ENCODE peak calls at places on chromosomes 7 and 10, in five cellular contexts. One of them, this sample, is unnamed.

GRCh38 chr7:142384508-142384922 is 126.7 kb upstream of the PRSS58 start:
- DNase-seq in progenitor cell of endocrine pancreas: no peak
- DNase-seq in neural progenitor cell: no peak
- DNase-seq in GM10248: no peak
- DNase-seq in Calu3: no peak
- DNase-seq in this sample: no peak

GRCh38 chr7:20235303-20235702 is 18.1 kb upstream of the MACC1 start:
- DNase-seq in progenitor cell of endocrine pancreas: no peak
- DNase-seq in neural progenitor cell: no peak
- DNase-seq in GM10248: no peak
- DNase-seq in Calu3: no peak
- DNase-seq in this sample: no peak

GRCh38 chr10:47404446-47404845 is 20.4 kb upstream of the ZNF488 start:
- DNase-seq in progenitor cell of endocrine pancreas: no peak
- DNase-seq in neural progenitor cell: no peak
- DNase-seq in GM10248: no peak
- DNase-seq in Calu3: no peak
- DNase-seq in this sample: no peak

GRCh38 chr7:95001258-95001657 is 93.9 kb downstream of the PPP1R9A start:
- DNase-seq in progenitor cell of endocrine pancreas: no peak
- DNase-seq in neural progenitor cell: no peak
- DNase-seq in GM10248: no peak
- DNase-seq in Calu3: no peak
- DNase-seq in this sample: no peak

GRCh38 chr7:48839108-48839507 is 85.2 kb upstream of the CDC14C start:
- DNase-seq in progenitor cell of endocrine pancreas: no peak
- DNase-seq in neural progenitor cell: peak; percentile 7
- DNase-seq in GM10248: no peak
- DNase-seq in Calu3: no peak
- DNase-seq in this sample: no peak

GRCh38 chr10:70901276-70901878 is 13.0 kb upstream of the PCBD1 start:
- DNase-seq in progenitor cell of endocrine pancreas: no peak
- DNase-seq in neural progenitor cell: no peak
- DNase-seq in GM10248: no peak
- DNase-seq in Calu3: no peak
- DNase-seq in this sample: no peak

GRCh38 chr10:117830832-117831231 is 215.9 kb downstream of the RAB11FIP2 start:
- DNase-seq in progenitor cell of endocrine pancreas: no peak
- DNase-seq in neural progenitor cell: peak; percentile 91
- DNase-seq in GM10248: no peak
- DNase-seq in Calu3: no peak
- DNase-seq in this sample: no peak

GRCh38 chr10:13803566-13804554 is 217.1 kb downstream of the PRPF18 start:
- DNase-seq in progenitor cell of endocrine pancreas: no peak
- DNase-seq in neural progenitor cell: no peak
- DNase-seq in GM10248: no peak
- DNase-seq in Calu3: no peak
- DNase-seq in this sample: no peak

GRCh38 chr10:26438534-26439269 is 561 bp downstream of the APBB1IP start:
- DNase-seq in progenitor cell of endocrine pancreas: no peak
- DNase-seq in neural progenitor cell: peak; percentile 35
- DNase-seq in GM10248: peak; percentile 74
- DNase-seq in Calu3: peak; percentile 42
- DNase-seq in this sample: peak; percentile 19

GRCh38 chr7:131111081-131111576 is 216.5 kb upstream of the MKLN1 start:
- DNase-seq in progenitor cell of endocrine pancreas: no peak
- DNase-seq in neural progenitor cell: peak; percentile 39
- DNase-seq in GM10248: no peak
- DNase-seq in Calu3: peak; percentile 27
- DNase-seq in this sample: no peak

GRCh38 chr7:121126801-121127534 is 138.5 kb downstream of the CPED1 start:
- DNase-seq in progenitor cell of endocrine pancreas: no peak
- DNase-seq in neural progenitor cell: no peak
- DNase-seq in GM10248: no peak
- DNase-seq in Calu3: no peak
- DNase-seq in this sample: no peak

GRCh38 chr10:44260286-44260928 is 124.5 kb downstream of the CXCL12 start:
- DNase-seq in progenitor cell of endocrine pancreas: no peak
- DNase-seq in neural progenitor cell: no peak
- DNase-seq in GM10248: no peak
- DNase-seq in Calu3: no peak
- DNase-seq in this sample: no peak

GRCh38 chr10:88707429-88708110 is 1.5 kb downstream of the LIPK start:
- DNase-seq in progenitor cell of endocrine pancreas: no peak
- DNase-seq in neural progenitor cell: no peak
- DNase-seq in GM10248: no peak
- DNase-seq in Calu3: peak; percentile 22
- DNase-seq in this sample: no peak

GRCh38 chr7:126689037-126689436 is 563.7 kb downstream of the GRM8 start:
- DNase-seq in progenitor cell of endocrine pancreas: no peak
- DNase-seq in neural progenitor cell: peak; percentile 75
- DNase-seq in GM10248: no peak
- DNase-seq in Calu3: no peak
- DNase-seq in this sample: no peak

GRCh38 chr7:100516135-100516812 is 22.7 kb upstream of the AGFG2 start:
- DNase-seq in progenitor cell of endocrine pancreas: no peak
- DNase-seq in neural progenitor cell: peak; percentile 12
- DNase-seq in GM10248: peak; percentile 48
- DNase-seq in Calu3: no peak
- DNase-seq in this sample: no peak

GRCh38 chr10:78890506-78890905 is 178.3 kb upstream of the ZMIZ1 start:
- DNase-seq in progenitor cell of endocrine pancreas: peak; percentile 0
- DNase-seq in neural progenitor cell: no peak
- DNase-seq in GM10248: no peak
- DNase-seq in Calu3: no peak
- DNase-seq in this sample: no peak

GRCh38 chr7:30726296-30727006 is 25.5 kb upstream of the INMT start:
- DNase-seq in progenitor cell of endocrine pancreas: no peak
- DNase-seq in neural progenitor cell: no peak
- DNase-seq in GM10248: no peak
- DNase-seq in Calu3: no peak
- DNase-seq in this sample: no peak

GRCh38 chr10:80205478-80206276 is at the start of gene ANXA11:
- DNase-seq in progenitor cell of endocrine pancreas: peak; percentile 70
- DNase-seq in neural progenitor cell: peak; percentile 92
- DNase-seq in GM10248: peak; percentile 93
- DNase-seq in Calu3: peak; percentile 92
- DNase-seq in this sample: peak; percentile 81

GRCh38 chr7:51229106-51229537 is 87.5 kb downstream of the COBL start:
- DNase-seq in progenitor cell of endocrine pancreas: no peak
- DNase-seq in neural progenitor cell: peak; percentile 16
- DNase-seq in GM10248: no peak
- DNase-seq in Calu3: no peak
- DNase-seq in this sample: no peak

GRCh38 chr10:121974535-121975294 is at the start of gene NSMCE4A:
- DNase-seq in progenitor cell of endocrine pancreas: peak; percentile 71
- DNase-seq in neural progenitor cell: peak; percentile 92
- DNase-seq in GM10248: peak; percentile 91
- DNase-seq in Calu3: peak; percentile 75
- DNase-seq in this sample: peak; percentile 81

GRCh38 chr10:72009430-72010081 is 45.4 kb downstream of the CHST3 start:
- DNase-seq in progenitor cell of endocrine pancreas: no peak
- DNase-seq in neural progenitor cell: peak; percentile 57
- DNase-seq in GM10248: no peak
- DNase-seq in Calu3: no peak
- DNase-seq in this sample: peak; percentile 74

GRCh38 chr10:79065091-79065551 is 3.6 kb upstream of the ZMIZ1 start:
- DNase-seq in progenitor cell of endocrine pancreas: no peak
- DNase-seq in neural progenitor cell: no peak
- DNase-seq in GM10248: no peak
- DNase-seq in Calu3: no peak
- DNase-seq in this sample: no peak

GRCh38 chr10:104614245-104614831 is 26.8 kb upstream of the SORCS3 start:
- DNase-seq in progenitor cell of endocrine pancreas: no peak
- DNase-seq in neural progenitor cell: peak; percentile 36
- DNase-seq in GM10248: peak; percentile 44
- DNase-seq in Calu3: peak; percentile 28
- DNase-seq in this sample: no peak

GRCh38 chr7:130721486-130722277 is 12.3 kb downstream of the KLF14 start:
- DNase-seq in progenitor cell of endocrine pancreas: peak; percentile 59
- DNase-seq in neural progenitor cell: peak; percentile 86
- DNase-seq in GM10248: peak; percentile 26
- DNase-seq in Calu3: peak; percentile 69
- DNase-seq in this sample: peak; percentile 29

GRCh38 chr7:44693641-44694313 is 54.9 kb upstream of the ZMIZ2 start:
- DNase-seq in progenitor cell of endocrine pancreas: no peak
- DNase-seq in neural progenitor cell: no peak
- DNase-seq in GM10248: no peak
- DNase-seq in Calu3: no peak
- DNase-seq in this sample: no peak

GRCh38 chr10:43140414-43140813 is 2.2 kb downstream of the CSGALNACT2 start:
- DNase-seq in progenitor cell of endocrine pancreas: no peak
- DNase-seq in neural progenitor cell: no peak
- DNase-seq in GM10248: peak; percentile 67
- DNase-seq in Calu3: no peak
- DNase-seq in this sample: no peak

GRCh38 chr10:86779267-86780017 is 23.0 kb downstream of the BMPR1A start:
- DNase-seq in progenitor cell of endocrine pancreas: no peak
- DNase-seq in neural progenitor cell: no peak
- DNase-seq in GM10248: no peak
- DNase-seq in Calu3: no peak
- DNase-seq in this sample: no peak

GRCh38 chr10:5860039-5860438 is 29.7 kb downstream of the ANKRD16 start:
- DNase-seq in progenitor cell of endocrine pancreas: no peak
- DNase-seq in neural progenitor cell: no peak
- DNase-seq in GM10248: no peak
- DNase-seq in Calu3: no peak
- DNase-seq in this sample: no peak

GRCh38 chr7:108076141-108076540 is 54.0 kb downstream of the LAMB4 start:
- DNase-seq in progenitor cell of endocrine pancreas: no peak
- DNase-seq in neural progenitor cell: no peak
- DNase-seq in GM10248: no peak
- DNase-seq in Calu3: no peak
- DNase-seq in this sample: no peak

GRCh38 chr7:12066561-12066960 is 144.5 kb upstream of the TMEM106B start:
- DNase-seq in progenitor cell of endocrine pancreas: no peak
- DNase-seq in neural progenitor cell: no peak
- DNase-seq in GM10248: no peak
- DNase-seq in Calu3: peak; percentile 56
- DNase-seq in this sample: no peak

GRCh38 chr7:43954524-43955228 is 28.4 kb downstream of the UBE2D4 start:
- DNase-seq in progenitor cell of endocrine pancreas: no peak
- DNase-seq in neural progenitor cell: peak; percentile 64
- DNase-seq in GM10248: peak; percentile 55
- DNase-seq in Calu3: peak; percentile 43
- DNase-seq in this sample: no peak

GRCh38 chr10:88660593-88660884 is 3.7 kb upstream of the LIPF start:
- DNase-seq in progenitor cell of endocrine pancreas: no peak
- DNase-seq in neural progenitor cell: no peak
- DNase-seq in GM10248: no peak
- DNase-seq in Calu3: no peak
- DNase-seq in this sample: no peak

GRCh38 chr7:119606297-119606696 is 666.7 kb upstream of the KCND2 start:
- DNase-seq in progenitor cell of endocrine pancreas: no peak
- DNase-seq in neural progenitor cell: no peak
- DNase-seq in GM10248: no peak
- DNase-seq in Calu3: no peak
- DNase-seq in this sample: no peak

GRCh38 chr7:4842302-4843064 is 19.3 kb downstream of the PAPOLB start:
- DNase-seq in progenitor cell of endocrine pancreas: no peak
- DNase-seq in neural progenitor cell: no peak
- DNase-seq in GM10248: no peak
- DNase-seq in Calu3: no peak
- DNase-seq in this sample: no peak

GRCh38 chr7:802500-803242 is 29.6 kb upstream of the SUN1 start:
- DNase-seq in progenitor cell of endocrine pancreas: no peak
- DNase-seq in neural progenitor cell: no peak
- DNase-seq in GM10248: no peak
- DNase-seq in Calu3: no peak
- DNase-seq in this sample: no peak
- TF ChIP-seq CTCF in progenitor cell of endocrine pancreas: no peak
- TF ChIP-seq CTCF in neural progenitor cell: no peak
- TF ChIP-seq CTCF in GM10248: no peak
- TF ChIP-seq CTCF in Calu3: no peak
- TF ChIP-seq CTCF in this sample: no peak

GRCh38 chr10:30158325-30158960 is 99.1 kb upstream of the JCAD start:
- DNase-seq in progenitor cell of endocrine pancreas: no peak
- DNase-seq in neural progenitor cell: no peak
- DNase-seq in GM10248: no peak
- DNase-seq in Calu3: no peak
- DNase-seq in this sample: no peak
- TF ChIP-seq CTCF in progenitor cell of endocrine pancreas: no peak
- TF ChIP-seq CTCF in neural progenitor cell: no peak
- TF ChIP-seq CTCF in GM10248: no peak
- TF ChIP-seq CTCF in Calu3: no peak
- TF ChIP-seq CTCF in this sample: no peak

DNA sequence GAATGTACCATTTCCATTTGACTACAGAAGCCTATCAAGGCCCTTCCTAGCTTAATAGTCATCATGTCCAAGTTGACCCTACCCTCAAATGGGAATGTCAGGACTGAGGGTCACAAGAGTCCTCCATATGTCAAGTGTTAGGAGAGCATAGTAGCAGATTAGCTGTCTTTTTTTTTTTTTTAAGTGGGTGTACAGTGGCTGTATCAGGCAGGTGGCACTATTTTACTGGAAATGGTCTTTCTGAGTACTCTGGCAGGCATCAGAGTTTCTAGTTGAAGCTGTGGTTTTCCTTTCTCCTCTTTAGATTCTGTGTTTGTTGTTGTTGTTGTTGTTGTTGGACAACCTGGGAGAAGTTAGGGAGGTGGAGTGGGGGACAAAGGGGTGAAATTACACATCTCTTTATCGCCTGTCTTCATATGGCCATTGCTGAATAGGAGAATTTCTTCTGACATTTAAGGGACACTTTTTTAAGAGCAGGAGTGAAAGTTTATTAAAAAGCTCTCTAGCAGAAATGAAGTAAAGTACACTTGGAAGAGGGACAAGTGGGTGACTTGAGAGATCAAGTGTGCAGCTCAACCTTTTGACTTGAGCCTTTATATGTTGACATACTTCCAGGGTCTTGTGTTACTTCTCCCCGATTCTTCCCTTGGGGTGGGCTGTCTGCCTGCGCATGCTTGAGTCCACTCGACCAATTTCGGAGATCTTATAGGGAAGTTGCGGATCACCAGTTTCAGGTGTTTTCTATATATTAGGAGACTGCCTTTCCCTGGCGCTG is 104.1 kb upstream of the FOXP2 start:
- DNase-seq in progenitor cell of endocrine pancreas: no peak
- DNase-seq in neural progenitor cell: no peak
- DNase-seq in GM10248: no peak
- DNase-seq in Calu3: no peak
- DNase-seq in this sample: no peak
- TF ChIP-seq CTCF in progenitor cell of endocrine pancreas: no peak
- TF ChIP-seq CTCF in neural progenitor cell: peak; percentile 5
- TF ChIP-seq CTCF in GM10248: peak; percentile 13
- TF ChIP-seq CTCF in Calu3: no peak
- TF ChIP-seq CTCF in this sample: no peak

GRCh38 chr7:38409524-38409923 is 136.1 kb upstream of the TARP start:
- DNase-seq in progenitor cell of endocrine pancreas: no peak
- DNase-seq in neural progenitor cell: peak; percentile 21
- DNase-seq in GM10248: no peak
- DNase-seq in Calu3: no peak
- DNase-seq in this sample: no peak

GRCh38 chr7:38413784-38414183 is 140.3 kb upstream of the TARP start:
- DNase-seq in progenitor cell of endocrine pancreas: no peak
- DNase-seq in neural progenitor cell: no peak
- DNase-seq in GM10248: peak; percentile 29
- DNase-seq in Calu3: no peak
- DNase-seq in this sample: no peak

GRCh38 chr7:38410056-38410455 is 136.6 kb upstream of the TARP start:
- DNase-seq in progenitor cell of endocrine pancreas: no peak
- DNase-seq in neural progenitor cell: no peak
- DNase-seq in GM10248: no peak
- DNase-seq in Calu3: no peak
- DNase-seq in this sample: no peak

GRCh38 chr7:38411404-38411803 is 138.0 kb upstream of the TARP start:
- DNase-seq in progenitor cell of endocrine pancreas: no peak
- DNase-seq in neural progenitor cell: peak; percentile 43
- DNase-seq in GM10248: no peak
- DNase-seq in Calu3: peak; percentile 29
- DNase-seq in this sample: no peak
- TF ChIP-seq CTCF in progenitor cell of endocrine pancreas: peak; percentile 26
- TF ChIP-seq CTCF in neural progenitor cell: peak; percentile 53
- TF ChIP-seq CTCF in GM10248: no peak
- TF ChIP-seq CTCF in Calu3: peak; percentile 35
- TF ChIP-seq CTCF in this sample: no peak